ENCODE peak calls at places on chromosomes 4 and X, in five cellular contexts. W is naive thymus-derived CD4-positive, alpha-beta T cell; L is heart right ventricle; U is pancreas; V is fibroblast of lung. T is an unnamed sample. For H3K4me1, the result is how much of the 10 kb centered on the place peaks cover.

GRCh38 chr4:4914059-4914820 is 54.8 kb downstream of the MSX1 start:
- DNase-seq in W (no peak), L (no peak), U (no peak), V (peak), T (no peak)

GRCh38 chr4:128471576-128471975 is 184.0 kb upstream of the PGRMC2 start:
- DNase-seq in W (no peak), L (no peak), U (no peak), V (peak), T (no peak)

GRCh38 chr4:15986900-15987299 is 23.9 kb upstream of the FGFBP2 start:
- DNase-seq in W (no peak), L (no peak), U (no peak), V (no peak), T (no peak)

GRCh38 chr4:23033796-23034195 is 341.1 kb downstream of the GBA3 start:
- DNase-seq in W (no peak), L (no peak), U (no peak), V (peak), T (no peak)

GRCh38 chr4:114601304-114602052 is 2.9 kb downstream of the UGT8 start:
- DNase-seq in W (no peak), L (no peak), U (no peak), V (no peak), T (no peak)

GRCh38 chr4:19455196-19455595 is 796.5 kb upstream of the SLIT2 start:
- DNase-seq in W (no peak), L (no peak), U (no peak), V (no peak), T (no peak)

GRCh38 chrX:100994352-100995281 is 25.1 kb downstream of the ARL13A start:
- DNase-seq in W (no peak), L (no peak), U (no peak), V (peak), T (no peak)

GRCh38 chr4:55033296-55033695 is 92.1 kb downstream of the KDR start:
- DNase-seq in W (no peak), L (no peak), U (no peak), V (peak), T (no peak)

GRCh38 chr4:180296036-180296599 is 1947.1 kb upstream of the TENM3 start:
- DNase-seq in W (no peak), L (no peak), U (no peak), V (no peak), T (no peak)

GRCh38 chr4:168629561-168629960 is 132.7 kb downstream of the PALLD start:
- DNase-seq in W (no peak), L (no peak), U (no peak), V (no peak), T (no peak)

GRCh38 chr4:141158219-141158618 is 24.9 kb upstream of the RNF150 start:
- DNase-seq in W (no peak), L (no peak), U (no peak), V (peak), T (no peak)

GRCh38 chrX:134377537-134377936 is 82.4 kb upstream of the HPRT1 start:
- DNase-seq in W (no peak), L (no peak), U (peak), V (peak), T (no peak)

GRCh38 chrX:1488745-1489144 is 36.0 kb upstream of the ASMTL start:
- DNase-seq in W (no peak), L (no peak), U (no peak), V (no peak), T (no peak)
- H3K27ac ChIP-seq in W (no peak), L (peak), U (no peak), V (no peak), T (no peak)

GRCh38 chr4:40577588-40578253 is 51.9 kb downstream of the RBM47 start:
- DNase-seq in W (no peak), L (no peak), U (no peak), V (peak), T (no peak)

GRCh38 chr4:40581254-40582140 is 48.2 kb downstream of the RBM47 start:
- DNase-seq in W (no peak), L (no peak), U (no peak), V (no peak), T (no peak)

GRCh38 chr4:40576651-40577480 is 52.8 kb downstream of the RBM47 start:
- DNase-seq in W (no peak), L (peak), U (peak), V (peak), T (peak)

GRCh38 chr4:40582413-40582812 is 47.3 kb downstream of the RBM47 start:
- DNase-seq in W (no peak), L (no peak), U (no peak), V (no peak), T (no peak)

GRCh38 chr4:40579983-40580382 is 49.7 kb downstream of the RBM47 start:
- DNase-seq in W (no peak), L (no peak), U (no peak), V (peak), T (no peak)
- H3K4me3 ChIP-seq in W (no peak), L (no peak), U (no peak), V (no peak), T (no peak)

GRCh38 chr4:25154594-25155265 is 5.5 kb downstream of the SEPSECS start:
- DNase-seq in W (no peak), L (no peak), U (no peak), V (no peak), T (no peak)
- H3K4me1 ChIP-seq in W (under half), L (under half), U (under half), V (under half), T (under half)

GRCh38 chr4:73676136-73676535 is 55.9 kb upstream of the RASSF6 start:
- DNase-seq in W (no peak), L (no peak), U (no peak), V (no peak), T (no peak)
- H3K27ac ChIP-seq in W (no peak), L (no peak), U (no peak), V (no peak), T (no peak)